ENCODE peak calls at places on chromosomes 7 and 10, in four cellular contexts. M, A, I and N are unnamed samples.

GRCh38 chr7:30659312-30659711 is 22.9 kb downstream of the CRHR2 start:
- DNase-seq in I (peak), A (no peak), M (no peak), N (no peak)

GRCh38 chr10:119161680-119162079 is 3.8 kb downstream of the SFXN4 start:
- DNase-seq in M (no peak), I (no peak), A (no peak), N (no peak)

GRCh38 chr7:2214636-2215035 is 18.1 kb downstream of the MAD1L1 start:
- DNase-seq in A (no peak), M (no peak), I (peak), N (no peak)

GRCh38 chr10:61882621-61883375 is 18.7 kb upstream of the ARID5B start:
- DNase-seq in I (no peak), M (peak), A (no peak), N (no peak)

GRCh38 chr10:86325158-86325557 is 41.4 kb downstream of the GRID1 start:
- DNase-seq in I (no peak), M (no peak), A (no peak), N (no peak)

GRCh38 chr7:44796034-44796503 is 412 bp upstream of the PPIA start:
- DNase-seq in M (no peak), A (no peak), I (no peak), N (no peak)

GRCh38 chr7:87155788-87156187 is 3.5 kb downstream of the DMTF1 start:
- DNase-seq in M (no peak), I (no peak), A (no peak), N (no peak)

GRCh38 chr10:82982110-82982608 is 1107.2 kb downstream of the NRG3 start:
- DNase-seq in A (peak), I (no peak), M (peak), N (no peak)

GRCh38 chr7:124031919-124032318 is 948 bp downstream of the TMEM229A start:
- DNase-seq in M (no peak), I (peak), A (no peak), N (no peak)

GRCh38 chr10:77710081-77710551 is 72.5 kb upstream of the KCNMA1 start:
- DNase-seq in A (no peak), I (peak), M (no peak), N (no peak)

GRCh38 chr10:129031233-129032150 is 435.5 kb upstream of the MGMT start:
- DNase-seq in M (peak), I (peak), A (peak), N (peak)

GRCh38 chr7:69780377-69780776 is 182.1 kb downstream of the AUTS2 start:
- DNase-seq in I (no peak), A (peak), M (no peak), N (no peak)

GRCh38 chr7:116906391-116906790 is 44.0 kb downstream of the CAPZA2 start:
- DNase-seq in M (no peak), I (no peak), A (no peak), N (no peak)

GRCh38 chr7:158278745-158279320 is 308.8 kb downstream of the PTPRN2 start:
- DNase-seq in M (no peak), A (no peak), I (no peak), N (no peak)

GRCh38 chr7:92253251-92253650 is 7.5 kb downstream of the ANKIB1 start:
- DNase-seq in I (no peak), A (no peak), M (no peak), N (no peak)

GRCh38 chr10:77578583-77579227 is 58.9 kb downstream of the KCNMA1 start:
- DNase-seq in I (no peak), A (no peak), M (peak), N (no peak)

GRCh38 chr7:35968140-35968940 is 167.5 kb downstream of the SEPTIN7 start:
- DNase-seq in A (no peak), M (no peak), I (no peak), N (no peak)

GRCh38 chr10:132452651-132453469 is 55.9 kb downstream of the PWWP2B start:
- DNase-seq in M (peak), A (no peak), I (peak), N (peak)

GRCh38 chr7:55410641-55411239 is 45.6 kb downstream of the LANCL2 start:
- DNase-seq in M (no peak), A (no peak), I (no peak), N (no peak)

GRCh38 chr10:80161321-80162084 is 29.0 kb downstream of the PLAC9 start:
- DNase-seq in M (no peak), A (no peak), I (peak), N (no peak)

GRCh38 chr7:90250601-90251303 is 5.8 kb downstream of the CFAP69 start:
- DNase-seq in A (peak), M (no peak), I (no peak), N (no peak)

GRCh38 chr7:84194484-84195260 is at the start of gene SEMA3A:
- DNase-seq in M (peak), A (peak), I (no peak), N (no peak)

GRCh38 chr10:34163075-34163905 is 651.8 kb downstream of the PARD3 start:
- DNase-seq in M (no peak), I (no peak), A (no peak), N (no peak)

GRCh38 chr7:42338231-42339222 is 101.5 kb upstream of the GLI3 start:
- DNase-seq in A (no peak), M (peak), I (no peak), N (no peak)

GRCh38 chr10:131109291-131109690 is 202.2 kb downstream of the TCERG1L start:
- DNase-seq in M (no peak), A (no peak), I (no peak), N (no peak)

GRCh38 chr10:103884681-103885139 is 29.3 kb upstream of the SH3PXD2A start:
- DNase-seq in A (peak), I (no peak), M (peak), N (peak)

GRCh38 chr7:139828880-139829653 is at the start of gene TBXAS1:
- DNase-seq in M (no peak), I (no peak), A (no peak), N (no peak)

GRCh38 chr7:16066805-16067459 is 354.4 kb downstream of the CRPPA start:
- DNase-seq in M (no peak), A (no peak), I (no peak), N (no peak)

GRCh38 chr10:16193241-16193640 is 243.6 kb upstream of the PTER start:
- DNase-seq in I (no peak), M (no peak), A (no peak), N (no peak)

GRCh38 chr10:16192337-16192736 is 244.5 kb upstream of the PTER start:
- DNase-seq in I (no peak), M (no peak), A (no peak), N (no peak)

GRCh38 chr10:16195178-16195769 is 241.5 kb upstream of the PTER start:
- DNase-seq in A (no peak), I (no peak), M (no peak), N (no peak)

DNA sequence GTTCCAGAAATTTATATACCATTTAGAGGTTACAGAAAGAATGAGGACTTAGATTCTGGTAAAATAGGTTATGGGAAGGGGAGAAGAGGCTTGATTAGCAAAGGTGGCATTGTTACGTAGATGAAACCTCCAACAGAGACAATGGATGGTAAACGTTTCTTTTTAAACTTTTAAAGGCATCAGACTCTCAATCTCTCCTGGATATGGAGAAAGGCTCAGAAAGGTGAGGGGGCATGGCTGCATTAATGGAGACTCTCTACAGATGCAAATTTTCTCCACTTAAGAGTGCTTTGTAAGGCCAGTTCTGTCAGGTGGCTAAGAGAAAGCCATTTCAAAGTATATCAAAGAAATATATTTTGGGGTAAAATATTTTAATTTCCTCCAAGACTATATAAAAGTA is 240.9 kb upstream of the PTER start:
- DNase-seq in I (no peak), M (no peak), A (no peak), N (no peak)
- H3K4me3 ChIP-seq in I (no peak), M (no peak), A (no peak), N (no peak)

GRCh38 chr7:25069900-25070443 is 55.1 kb downstream of the CYCS start:
- DNase-seq in I (no peak), A (peak), M (peak), N (peak)
- H3K4me3 ChIP-seq in I (no peak), A (no peak), M (peak), N (no peak)

GRCh38 chr7:73831656-73832579 is 1.1 kb downstream of the CLDN4 start:
- DNase-seq in M (no peak), I (peak), A (no peak), N (no peak)
- H3K4me3 ChIP-seq in M (no peak), I (peak), A (no peak), N (no peak)

DNA sequence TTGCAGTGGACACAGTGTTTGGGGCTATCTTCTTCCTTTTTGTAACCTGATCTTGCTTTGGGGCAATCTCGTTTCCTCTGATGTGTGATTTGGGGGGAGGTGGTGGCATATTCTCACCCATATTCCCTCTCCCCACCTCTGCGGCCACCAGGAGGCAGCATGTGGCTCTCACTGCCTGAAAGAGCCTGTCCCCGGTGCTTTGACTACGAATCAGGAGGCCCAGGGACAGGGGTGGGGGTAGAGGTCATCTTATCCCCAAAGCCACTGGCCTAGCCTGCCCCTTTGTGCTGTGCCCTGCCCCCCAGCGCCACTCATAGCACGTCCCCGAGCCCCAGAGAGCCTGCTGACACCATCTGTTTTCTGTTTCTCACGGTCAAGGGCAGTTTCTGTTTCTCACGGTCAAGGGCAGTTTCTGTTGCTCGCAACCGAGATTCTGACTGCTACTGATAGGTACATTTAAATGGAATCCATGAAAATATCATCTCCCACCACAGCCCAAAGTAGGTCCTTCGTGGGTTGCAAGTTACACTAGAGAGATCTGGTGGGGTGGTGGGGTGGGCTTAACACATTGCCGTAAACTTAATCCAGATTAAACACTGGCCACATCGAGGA is 28.2 kb downstream of the PHYH start:
- DNase-seq in M (peak), I (peak), A (no peak), N (peak)
- H3K4me3 ChIP-seq in M (no peak), I (no peak), A (no peak), N (no peak)

GRCh38 chr7:127654404-127655392 is 2.7 kb downstream of the SND1 start:
- DNase-seq in A (no peak), I (no peak), M (no peak), N (no peak)
- H3K4me3 ChIP-seq in A (no peak), I (no peak), M (no peak), N (no peak)